ENCODE peak calls at places on chromosomes 11 and 22, in six cellular contexts. Z is amniotic stem cell, L is pancreas, K is GM23248, E is fibroblast of pulmonary artery, J is T-cell. V is an unnamed sample.

GRCh38 chr11:62553839-62554361 is 7.3 kb upstream of the AHNAK start:
- DNase-seq in K (peak), E (peak), J (no peak), Z (peak), L (no peak), V (no peak)

GRCh38 chr11:103326070-103326794 is 217.0 kb downstream of the DYNC2H1 start:
- DNase-seq in K (peak), L (peak), Z (peak), E (peak), J (no peak), V (peak)

GRCh38 chr22:50144005-50144614 is 26.4 kb upstream of the PANX2 start:
- DNase-seq in J (no peak), E (no peak), K (no peak), L (no peak), Z (no peak), V (no peak)

GRCh38 chr11:114080219-114080618 is 20.7 kb downstream of the ZBTB16 start:
- DNase-seq in E (peak), Z (no peak), J (no peak), K (peak), L (no peak), V (peak)

GRCh38 chr22:20494978-20495860 is at the start of gene KLHL22:
- DNase-seq in E (no peak), Z (no peak), L (peak), J (no peak), K (peak), V (no peak)

GRCh38 chr11:30984827-30985226 is 384.7 kb downstream of the DCDC1 start:
- DNase-seq in E (peak), K (peak), J (no peak), Z (no peak), L (no peak), V (peak)

GRCh38 chr22:44389926-44390925 is 77.5 kb upstream of the SHISAL1 start:
- DNase-seq in Z (no peak), J (no peak), L (no peak), E (no peak), K (no peak), V (no peak)

GRCh38 chr22:36546092-36546804 is 17.3 kb upstream of the EIF3D start:
- DNase-seq in Z (peak), K (peak), E (peak), L (peak), J (no peak), V (peak)

GRCh38 chr11:46386674-46387073 is 4.9 kb downstream of the CHRM4 start:
- DNase-seq in L (no peak), K (peak), E (no peak), J (no peak), Z (no peak), V (peak)

GRCh38 chr11:67276821-67277230 is 10.6 kb downstream of the GRK2 start:
- DNase-seq in L (no peak), J (no peak), E (peak), Z (no peak), K (peak), V (peak)

GRCh38 chr11:111698852-111699559 is 67.2 kb downstream of the PPP2R1B start:
- DNase-seq in J (no peak), K (peak), Z (no peak), E (peak), L (no peak), V (peak)

GRCh38 chr22:40247976-40248375 is 70.3 kb downstream of the TNRC6B start:
- DNase-seq in E (no peak), Z (no peak), L (no peak), J (peak), K (no peak), V (no peak)

GRCh38 chr11:94142308-94143277 is 14.0 kb downstream of the PANX1 start:
- DNase-seq in K (no peak), L (no peak), J (no peak), E (peak), Z (no peak), V (peak)

GRCh38 chr11:119764108-119764874 is 35.3 kb upstream of the NECTIN1 start:
- DNase-seq in K (peak), J (no peak), L (peak), E (no peak), Z (no peak), V (no peak)

GRCh38 chr11:70399681-70400112 is 1.4 kb downstream of the CTTN start:
- DNase-seq in L (peak), Z (peak), K (peak), E (peak), J (no peak), V (peak)

GRCh38 chr22:41535244-41535643 is 9.0 kb downstream of the POLR3H start:
- DNase-seq in J (no peak), Z (no peak), K (peak), L (no peak), E (no peak), V (peak)

GRCh38 chr11:46250071-46251052 is 27.1 kb upstream of the CREB3L1 start:
- DNase-seq in J (no peak), L (no peak), K (peak), E (peak), Z (no peak), V (peak)

GRCh38 chr11:108364159-108364558 is 103.2 kb downstream of the C11orf65 start:
- DNase-seq in K (peak), Z (no peak), J (no peak), L (no peak), E (no peak), V (no peak)

GRCh38 chr11:20131744-20132666 is 28.3 kb downstream of the DBX1 start:
- DNase-seq in K (peak), E (peak), Z (no peak), L (peak), J (no peak), V (peak)

GRCh38 chr11:120525285-120526085 is 13.9 kb downstream of the GRIK4 start:
- DNase-seq in Z (no peak), E (no peak), J (no peak), K (no peak), L (no peak), V (no peak)

GRCh38 chr11:72336163-72336562 is 92.2 kb upstream of the PHOX2A start:
- DNase-seq in Z (no peak), E (no peak), L (no peak), K (no peak), J (no peak), V (no peak)

GRCh38 chr11:112776834-112777793 is 184.1 kb upstream of the NCAM1 start:
- DNase-seq in Z (no peak), E (peak), L (no peak), J (no peak), K (no peak), V (no peak)

GRCh38 chr11:72775288-72776110 is 18.3 kb downstream of the STARD10 start:
- DNase-seq in L (no peak), J (no peak), K (no peak), E (no peak), Z (no peak), V (no peak)

GRCh38 chr11:1341928-1342524 is 32.6 kb upstream of the TOLLIP start:
- DNase-seq in E (peak), L (no peak), Z (no peak), J (no peak), K (peak), V (peak)

GRCh38 chr11:57349491-57350274 is 11.5 kb downstream of the P2RX3 start:
- DNase-seq in J (peak), Z (no peak), E (peak), L (no peak), K (peak), V (peak)

GRCh38 chr11:95322546-95322945 is 91.5 kb upstream of the SESN3 start:
- DNase-seq in J (no peak), L (no peak), K (peak), Z (no peak), E (peak), V (peak)

GRCh38 chr11:16630651-16631050 is 107.8 kb upstream of the C11orf58 start:
- DNase-seq in J (no peak), K (no peak), Z (no peak), E (no peak), L (no peak), V (no peak)

GRCh38 chr11:126627376-126627775 is 271.9 kb downstream of the ST3GAL4 start:
- DNase-seq in J (no peak), K (no peak), E (no peak), L (no peak), Z (no peak), V (no peak)

GRCh38 chr11:9219572-9219971 is 45.6 kb downstream of the DENND5A start:
- DNase-seq in Z (peak), E (peak), L (no peak), K (peak), J (no peak), V (peak)

GRCh38 chr11:69948256-69949141 is 129.3 kb upstream of the FGF3 start:
- DNase-seq in Z (no peak), L (no peak), E (no peak), J (no peak), K (peak), V (peak)